ENCODE peak calls at places on chromosomes 11 and 22, in four cellular contexts. One of them, this sample, is unnamed.

GRCh38 chr11:113174862-113175261 is 139.5 kb upstream of the TTC12 start:
- DNase-seq in DND-41: no peak
- DNase-seq in fibroblast of mammary gland: peak
- DNase-seq in upper lobe of right lung: no peak
- DNase-seq in this sample: no peak

GRCh38 chr11:78418584-78419211 is 1.1 kb upstream of the GAB2 start:
- DNase-seq in upper lobe of right lung: no peak
- DNase-seq in fibroblast of mammary gland: peak
- DNase-seq in DND-41: no peak
- DNase-seq in this sample: no peak

GRCh38 chr11:11979487-11980117 is 28.8 kb downstream of the DKK3 start:
- DNase-seq in DND-41: no peak
- DNase-seq in upper lobe of right lung: peak
- DNase-seq in fibroblast of mammary gland: peak
- DNase-seq in this sample: no peak

GRCh38 chr11:118656563-118657165 is 22.8 kb downstream of the TREH start:
- DNase-seq in fibroblast of mammary gland: no peak
- DNase-seq in upper lobe of right lung: peak
- DNase-seq in DND-41: no peak
- DNase-seq in this sample: no peak

GRCh38 chr11:34926101-34926830 is 9.8 kb downstream of the PDHX start:
- DNase-seq in upper lobe of right lung: no peak
- DNase-seq in DND-41: no peak
- DNase-seq in fibroblast of mammary gland: peak
- DNase-seq in this sample: peak

GRCh38 chr11:86938900-86939880 is 16.0 kb downstream of the FZD4 start:
- DNase-seq in DND-41: no peak
- DNase-seq in upper lobe of right lung: no peak
- DNase-seq in fibroblast of mammary gland: peak
- DNase-seq in this sample: peak

GRCh38 chr11:70399681-70400112 is 1.4 kb downstream of the CTTN start:
- DNase-seq in fibroblast of mammary gland: peak
- DNase-seq in DND-41: no peak
- DNase-seq in upper lobe of right lung: peak
- DNase-seq in this sample: no peak

GRCh38 chr11:70853103-70853830 is 399.1 kb downstream of the SHANK2 start:
- DNase-seq in DND-41: no peak
- DNase-seq in upper lobe of right lung: no peak
- DNase-seq in fibroblast of mammary gland: no peak
- DNase-seq in this sample: no peak

GRCh38 chr11:57475671-57476222 is 15.4 kb downstream of the RTN4RL2 start:
- DNase-seq in fibroblast of mammary gland: no peak
- DNase-seq in DND-41: no peak
- DNase-seq in upper lobe of right lung: no peak
- DNase-seq in this sample: peak

GRCh38 chr11:57477507-57478189 is 17.3 kb downstream of the RTN4RL2 start:
- DNase-seq in DND-41: no peak
- DNase-seq in upper lobe of right lung: peak
- DNase-seq in fibroblast of mammary gland: no peak
- DNase-seq in this sample: no peak

GRCh38 chr11:57475191-57475590 is 14.9 kb downstream of the RTN4RL2 start:
- DNase-seq in DND-41: no peak
- DNase-seq in upper lobe of right lung: no peak
- DNase-seq in fibroblast of mammary gland: peak
- DNase-seq in this sample: no peak

GRCh38 chr11:57476223-57476882 is 16.0 kb downstream of the RTN4RL2 start:
- DNase-seq in DND-41: no peak
- DNase-seq in upper lobe of right lung: peak
- DNase-seq in fibroblast of mammary gland: no peak
- DNase-seq in this sample: peak

GRCh38 chr11:57476883-57477506 is 16.7 kb downstream of the RTN4RL2 start:
- DNase-seq in fibroblast of mammary gland: peak
- DNase-seq in DND-41: no peak
- DNase-seq in upper lobe of right lung: peak
- DNase-seq in this sample: peak
- TF ChIP-seq CTCF in fibroblast of mammary gland: peak
- TF ChIP-seq CTCF in DND-41: no peak
- TF ChIP-seq CTCF in upper lobe of right lung: peak
- TF ChIP-seq CTCF in this sample: peak

DNA sequence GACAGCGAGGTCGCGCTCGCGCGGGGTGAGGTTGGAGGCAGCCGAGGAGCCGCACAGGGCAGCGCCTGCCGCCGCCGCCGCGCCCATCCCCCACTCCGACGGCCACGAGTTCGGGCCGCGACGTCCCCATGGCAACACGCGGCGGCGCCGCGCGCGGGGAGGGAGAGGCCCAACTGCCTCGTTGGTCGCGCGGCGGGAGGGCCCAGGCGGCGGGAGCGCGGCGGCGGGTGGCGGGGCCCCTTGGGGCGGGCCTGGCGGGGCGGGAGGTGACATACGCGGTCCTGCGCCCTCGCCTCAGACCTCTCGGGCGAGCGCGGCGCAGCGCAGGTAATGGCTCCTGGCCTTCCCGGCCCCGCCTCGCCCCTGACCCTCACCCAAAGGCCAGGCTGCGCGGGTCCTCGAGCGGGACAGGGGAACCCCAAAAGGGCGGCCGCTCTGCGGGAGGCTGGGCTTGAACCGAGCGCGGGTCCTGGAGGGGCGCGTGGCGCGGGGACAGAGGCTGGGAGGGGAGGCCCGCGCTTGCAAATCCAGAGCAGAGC is at the start of gene DEUP1:
- DNase-seq in fibroblast of mammary gland: no peak
- DNase-seq in upper lobe of right lung: peak
- DNase-seq in DND-41: no peak
- DNase-seq in this sample: peak
- H3K4me3 ChIP-seq in fibroblast of mammary gland: peak
- H3K4me3 ChIP-seq in upper lobe of right lung: peak
- H3K4me3 ChIP-seq in DND-41: no peak
- H3K4me3 ChIP-seq in this sample: no peak

GRCh38 chr11:100860318-100860896 is 173.3 kb downstream of the ARHGAP42 start:
- DNase-seq in upper lobe of right lung: no peak
- DNase-seq in DND-41: no peak
- DNase-seq in fibroblast of mammary gland: no peak
- DNase-seq in this sample: no peak

GRCh38 chr11:100861221-100861620 is 174.1 kb downstream of the ARHGAP42 start:
- DNase-seq in upper lobe of right lung: no peak
- DNase-seq in fibroblast of mammary gland: no peak
- DNase-seq in DND-41: no peak
- DNase-seq in this sample: no peak

GRCh38 chr11:100865443-100865842 is 178.4 kb downstream of the ARHGAP42 start:
- DNase-seq in DND-41: no peak
- DNase-seq in upper lobe of right lung: no peak
- DNase-seq in fibroblast of mammary gland: no peak
- DNase-seq in this sample: no peak

GRCh38 chr11:100866453-100866852 is 179.4 kb downstream of the ARHGAP42 start:
- DNase-seq in fibroblast of mammary gland: no peak
- DNase-seq in DND-41: no peak
- DNase-seq in upper lobe of right lung: no peak
- DNase-seq in this sample: peak

GRCh38 chr11:100863080-100863581 is 176.0 kb downstream of the ARHGAP42 start:
- DNase-seq in fibroblast of mammary gland: peak
- DNase-seq in DND-41: no peak
- DNase-seq in upper lobe of right lung: no peak
- DNase-seq in this sample: peak
- TF ChIP-seq CTCF in fibroblast of mammary gland: no peak
- TF ChIP-seq CTCF in DND-41: no peak
- TF ChIP-seq CTCF in upper lobe of right lung: no peak
- TF ChIP-seq CTCF in this sample: no peak

GRCh38 chr22:39661842-39662676 is 91.5 kb downstream of the CACNA1I start:
- DNase-seq in DND-41: no peak
- DNase-seq in upper lobe of right lung: no peak
- DNase-seq in fibroblast of mammary gland: no peak
- DNase-seq in this sample: no peak
- H3K4me3 ChIP-seq in DND-41: no peak
- H3K4me3 ChIP-seq in upper lobe of right lung: peak
- H3K4me3 ChIP-seq in fibroblast of mammary gland: no peak
- H3K4me3 ChIP-seq in this sample: no peak

GRCh38 chr11:111555255-111555654 is 14.7 kb downstream of the LAYN start:
- DNase-seq in upper lobe of right lung: no peak
- DNase-seq in fibroblast of mammary gland: peak
- DNase-seq in DND-41: no peak
- DNase-seq in this sample: no peak
- TF ChIP-seq CTCF in upper lobe of right lung: no peak
- TF ChIP-seq CTCF in fibroblast of mammary gland: no peak
- TF ChIP-seq CTCF in DND-41: no peak
- TF ChIP-seq CTCF in this sample: no peak

DNA sequence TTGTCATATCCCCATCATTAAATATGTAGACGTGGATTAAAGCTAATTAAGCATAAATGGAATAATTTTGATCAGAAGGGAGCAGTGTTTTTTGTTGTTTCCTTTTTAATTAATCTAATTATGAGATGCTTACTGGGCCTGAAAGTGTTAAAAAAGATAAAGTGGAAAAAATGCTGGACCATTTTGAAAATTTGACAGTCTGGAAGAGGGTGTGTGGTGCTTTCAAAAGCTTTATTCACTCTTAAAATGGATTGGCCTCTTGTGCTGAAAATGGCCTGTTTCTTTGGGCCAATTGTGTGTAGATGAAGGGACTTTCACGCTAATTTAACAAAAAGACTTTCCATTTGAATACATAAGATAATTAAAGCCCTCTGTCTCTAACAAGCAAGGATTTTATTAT is 1.8 kb downstream of the TNRC6B start:
- DNase-seq in upper lobe of right lung: no peak
- DNase-seq in DND-41: no peak
- DNase-seq in fibroblast of mammary gland: no peak
- DNase-seq in this sample: no peak
- H3K4me3 ChIP-seq in upper lobe of right lung: peak
- H3K4me3 ChIP-seq in DND-41: peak
- H3K4me3 ChIP-seq in fibroblast of mammary gland: peak
- H3K4me3 ChIP-seq in this sample: peak

GRCh38 chr11:2143652-2144548 is 4.7 kb upstream of the IGF2 start:
- DNase-seq in DND-41: no peak
- DNase-seq in fibroblast of mammary gland: no peak
- DNase-seq in upper lobe of right lung: no peak
- DNase-seq in this sample: no peak
- TF ChIP-seq CTCF in DND-41: no peak
- TF ChIP-seq CTCF in fibroblast of mammary gland: no peak
- TF ChIP-seq CTCF in upper lobe of right lung: no peak
- TF ChIP-seq CTCF in this sample: no peak

DNA sequence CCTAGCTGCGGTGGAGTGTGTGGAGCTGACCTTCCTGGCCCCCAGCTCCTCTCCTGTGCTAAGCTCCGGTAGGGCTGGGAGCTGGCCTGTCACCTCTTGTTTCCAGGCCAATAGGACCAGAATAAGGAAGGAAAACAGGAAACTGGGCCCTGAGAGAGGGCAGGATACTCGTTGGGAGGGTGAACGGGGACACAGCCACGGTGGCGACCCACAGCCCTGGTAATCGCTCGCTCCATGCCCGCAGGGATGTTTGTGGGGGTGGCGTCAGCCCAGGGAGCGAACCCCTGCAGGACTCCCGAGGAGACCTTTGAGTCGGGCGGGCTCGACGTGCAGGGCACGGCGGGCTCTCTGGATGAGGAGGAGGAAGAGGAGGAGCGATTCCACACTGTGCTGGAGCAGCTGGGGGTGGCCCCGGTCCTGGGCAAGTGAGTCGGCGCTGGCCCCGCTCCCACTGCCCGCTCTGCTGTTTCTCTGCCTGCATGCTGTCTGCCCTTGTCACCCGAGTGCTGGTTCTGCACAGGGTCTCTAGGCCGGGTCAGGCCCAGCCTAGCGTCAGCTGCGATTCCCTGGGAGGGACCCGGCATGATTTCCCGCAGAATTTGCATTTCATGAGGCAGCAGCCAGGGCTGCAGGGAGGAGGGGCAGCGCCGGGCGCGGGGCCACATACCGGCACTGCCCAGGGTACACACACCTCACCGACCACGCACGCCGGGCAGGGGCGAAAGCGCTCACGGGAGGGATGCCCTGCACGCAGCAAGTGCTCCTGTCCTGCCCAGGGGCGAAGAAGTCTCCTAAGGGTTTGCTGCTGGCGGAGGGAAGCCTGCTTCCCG is 1.6 kb downstream of the CRACR2B start:
- DNase-seq in DND-41: no peak
- DNase-seq in upper lobe of right lung: no peak
- DNase-seq in fibroblast of mammary gland: no peak
- DNase-seq in this sample: no peak
- H3K4me3 ChIP-seq in DND-41: no peak
- H3K4me3 ChIP-seq in upper lobe of right lung: peak
- H3K4me3 ChIP-seq in fibroblast of mammary gland: no peak
- H3K4me3 ChIP-seq in this sample: peak

This sample was measured in GM12865.